ENCODE peak calls at places on chromosomes 3 and 15, in nine cellular contexts. B is upper lobe of left lung, W is transverse colon, C is K562, D is tibial nerve, O is A549, P is sigmoid colon, J is esophagus muscularis mucosa, I is GM12878. K is an unnamed sample.

GRCh38 chr3:172659246-172660002 is 51.4 kb downstream of the NCEH1 start:
- DNase-seq in P (no peak), I (no peak), O (no peak), W (no peak), B (no peak), C (no peak), J (peak; percentile 72), D (no peak), K (no peak)

GRCh38 chr3:127408684-127409420 is 121.0 kb upstream of the PRR20G start:
- DNase-seq in I (no peak), D (no peak), B (no peak), O (no peak), W (no peak), C (no peak), P (peak; percentile 52), J (peak; percentile 90), K (no peak)

GRCh38 chr15:89828324-89829145 is 13.9 kb upstream of the ANPEP start:
- DNase-seq in O (no peak), B (no peak), I (no peak), D (peak; percentile 49), C (no peak), J (no peak), P (peak; percentile 83), W (peak; percentile 42), K (peak; percentile 36)

GRCh38 chr3:161096771-161097367 is 8.3 kb downstream of the B3GALNT1 start:
- DNase-seq in D (no peak), W (no peak), I (no peak), C (no peak), J (no peak), B (no peak), O (peak; percentile 3), P (no peak), K (no peak)

GRCh38 chr15:41022487-41023090 is 69.3 kb downstream of the CHAC1 start:
- DNase-seq in W (peak; percentile 20), O (peak; percentile 31), I (peak; percentile 21), C (peak; percentile 43), B (no peak), D (peak; percentile 26), J (no peak), P (no peak), K (peak; percentile 34)

GRCh38 chr15:63877713-63878271 is 44.0 kb upstream of the HERC1 start:
- DNase-seq in D (no peak), I (no peak), C (no peak), O (no peak), W (no peak), P (no peak), B (no peak), J (no peak), K (no peak)

GRCh38 chr3:71752911-71753715 is 542 bp upstream of the GPR27 start:
- DNase-seq in W (no peak), P (no peak), I (no peak), O (no peak), J (no peak), B (peak; percentile 79), C (no peak), D (no peak), K (no peak)

GRCh38 chr15:97235285-97235985 is 725.1 kb upstream of the ARRDC4 start:
- DNase-seq in W (peak; percentile 46), B (no peak), J (peak; percentile 92), O (peak; percentile 45), D (peak; percentile 77), I (no peak), P (no peak), C (peak; percentile 52), K (peak; percentile 59)

GRCh38 chr3:59425371-59425770 is 375.5 kb upstream of the CFAP20DC start:
- DNase-seq in I (no peak), O (no peak), B (no peak), W (no peak), C (no peak), P (no peak), D (no peak), J (no peak), K (peak; percentile 47)

GRCh38 chr15:90660195-90660995 is 56.8 kb upstream of the BLM start:
- DNase-seq in J (no peak), B (peak; percentile 72), P (peak; percentile 89), D (peak; percentile 87), O (peak; percentile 64), C (peak; percentile 76), W (peak; percentile 54), I (peak; percentile 86), K (no peak)

GRCh38 chr3:187759601-187760000 is 14.3 kb upstream of the BCL6 start:
- DNase-seq in W (no peak), C (no peak), I (no peak), O (no peak), P (no peak), D (no peak), J (no peak), B (no peak), K (no peak)

GRCh38 chr3:123597561-123597960 is 12.7 kb upstream of the HACD2 start:
- DNase-seq in O (no peak), I (no peak), J (peak; percentile 7), W (no peak), B (no peak), D (no peak), C (no peak), P (no peak), K (no peak)

GRCh38 chr3:104032283-104032682 is 1334.4 kb upstream of the ALCAM start:
- DNase-seq in C (no peak), J (no peak), D (no peak), I (no peak), W (no peak), P (no peak), B (no peak), O (no peak), K (no peak)

GRCh38 chr15:51367322-51367976 is 26.0 kb downstream of the GLDN start:
- DNase-seq in O (no peak), I (no peak), D (no peak), B (peak; percentile 42), W (no peak), C (no peak), P (no peak), J (no peak), K (no peak)

GRCh38 chr3:98971183-98971681 is 69.7 kb upstream of the DCBLD2 start:
- DNase-seq in J (no peak), C (no peak), P (no peak), O (no peak), D (no peak), B (no peak), I (no peak), W (no peak), K (no peak)

GRCh38 chr15:89790206-89790605 is 14.1 kb downstream of the MESP2 start:
- DNase-seq in C (no peak), W (no peak), D (no peak), P (no peak), B (no peak), O (no peak), I (no peak), J (no peak), K (no peak)

GRCh38 chr3:27960133-27960532 is 238.0 kb upstream of the EOMES start:
- DNase-seq in J (no peak), W (no peak), B (no peak), C (no peak), O (no peak), I (no peak), P (no peak), D (no peak), K (no peak)

GRCh38 chr15:83288381-83288801 is 3.9 kb upstream of the BNC1 start:
- DNase-seq in O (no peak), P (no peak), C (no peak), J (peak; percentile 87), B (peak; percentile 36), W (no peak), I (no peak), D (no peak), K (no peak)

GRCh38 chr15:99476413-99477222 is 89.2 kb upstream of the MEF2A start:
- DNase-seq in I (no peak), C (no peak), W (peak; percentile 46), B (peak; percentile 86), P (peak; percentile 89), O (peak; percentile 85), D (peak; percentile 27), J (peak; percentile 95), K (no peak)

GRCh38 chr3:115513411-115513800 is 109.9 kb upstream of the GAP43 start:
- DNase-seq in J (no peak), W (no peak), I (no peak), O (no peak), P (no peak), D (peak; percentile 11), B (no peak), C (no peak), K (no peak)
- H3K4me3 ChIP-seq in J (peak overlapping the region; percentile 53), W (peak overlapping the region; percentile 27), I (no peak overlapping the region), O (peak overlapping the region; percentile 53), P (peak overlapping the region; percentile 49), D (peak overlapping the region; percentile 50), B (peak overlapping the region; percentile 48), C (no peak overlapping the region), K (no peak overlapping the region)

GRCh38 chr3:37982351-37982750 is 8.2 kb upstream of the VILL start:
- DNase-seq in O (no peak), W (no peak), P (no peak), C (no peak), J (no peak), I (no peak), B (no peak), D (no peak), K (no peak)
- TF ChIP-seq EP300 in O (no peak), W (no peak), P (no peak), C (no peak), J (no peak), I (no peak), B (no peak), D (no peak), K (no peak)

DNA sequence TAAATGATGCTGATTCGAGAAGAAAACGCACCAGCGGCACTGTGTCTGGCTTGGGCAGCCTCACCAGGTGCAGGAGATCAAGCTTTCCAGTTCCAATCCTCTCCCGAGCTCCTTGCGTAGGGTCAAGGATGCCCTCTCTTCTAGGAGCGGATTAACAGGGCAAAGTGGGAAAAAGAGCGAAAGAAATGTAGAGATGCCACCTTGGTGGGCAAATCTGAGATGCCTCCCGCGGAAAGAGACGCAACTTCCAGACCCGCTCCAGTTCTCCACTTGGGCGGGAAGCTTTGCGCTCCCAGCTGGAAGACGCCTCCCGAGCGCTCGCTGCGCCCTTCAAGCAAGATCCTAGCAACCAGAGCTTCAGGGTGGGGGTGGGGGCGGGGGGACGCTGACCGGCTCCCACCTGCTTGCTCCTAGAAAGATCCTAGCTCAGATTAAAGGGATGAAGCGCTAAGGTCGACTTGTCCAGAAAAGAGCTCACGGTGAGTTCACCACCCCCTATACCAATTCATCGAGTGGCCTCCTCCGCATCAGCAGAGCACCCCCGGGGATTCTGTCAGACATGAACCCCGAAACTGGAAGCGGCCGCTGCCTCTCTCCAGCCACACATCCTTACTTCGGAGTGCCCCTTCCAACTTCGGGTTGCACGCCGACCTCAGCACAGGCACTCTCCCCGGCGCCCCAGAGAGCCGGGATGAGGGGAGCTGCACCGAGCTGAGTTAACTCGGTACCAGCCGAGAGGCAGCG is 769 bp downstream of the TAFA4 start:
- DNase-seq in W (no peak), B (peak; percentile 32), I (no peak), C (no peak), D (no peak), J (no peak), O (no peak), P (no peak), K (no peak)
- H3K4me3 ChIP-seq in W (no peak overlapping the region), B (peak overlapping the region; percentile 36), I (no peak overlapping the region), C (no peak overlapping the region), D (no peak overlapping the region), J (peak overlapping the region; percentile 39), O (no peak overlapping the region), P (peak overlapping the region; percentile 33), K (no peak overlapping the region)

DNA sequence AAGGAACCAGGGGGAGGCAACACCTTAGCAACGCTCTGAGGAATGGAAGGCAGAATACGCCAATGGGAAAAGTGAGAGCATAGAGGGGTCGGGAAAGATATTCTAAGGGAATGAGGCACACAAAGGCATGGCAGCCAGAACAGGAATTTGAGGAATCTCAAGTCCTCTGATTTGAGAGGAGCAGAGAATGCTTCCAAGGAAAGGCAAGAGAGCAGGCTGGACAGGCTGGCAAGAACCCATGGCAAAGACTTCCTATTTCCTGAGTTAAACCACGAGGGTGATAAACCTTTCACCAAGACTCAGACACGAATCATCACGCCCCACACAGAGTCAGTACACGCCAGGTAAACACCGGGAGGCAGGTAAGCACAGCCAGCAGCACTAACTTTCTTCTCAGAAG is 109.8 kb downstream of the IGF2BP2 start:
- DNase-seq in W (peak; percentile 17), O (no peak), J (no peak), I (no peak), B (no peak), P (no peak), D (no peak), C (no peak), K (no peak)
- TF ChIP-seq EP300 in W (no peak), O (no peak), J (no peak), I (no peak), B (no peak), P (no peak), D (no peak), C (no peak), K (no peak)